ENCODE peak calls at places on chromosomes 4 and X, in four cellular contexts. One of them, this sample, is unnamed.

GRCh38 chr4:103092245-103092644 is 7.4 kb downstream of the BDH2 start:
- DNase-seq in progenitor cell of endocrine pancreas: no peak
- DNase-seq in fibroblast of mammary gland: no peak
- DNase-seq in heart left ventricle: no peak
- DNase-seq in this sample: no peak

GRCh38 chr4:77418333-77418732 is 187.3 kb upstream of the CXCL13 start:
- DNase-seq in heart left ventricle: no peak
- DNase-seq in progenitor cell of endocrine pancreas: no peak
- DNase-seq in fibroblast of mammary gland: peak
- DNase-seq in this sample: no peak

GRCh38 chrX:68098431-68098830 is 334.9 kb downstream of the OPHN1 start:
- DNase-seq in fibroblast of mammary gland: no peak
- DNase-seq in heart left ventricle: no peak
- DNase-seq in progenitor cell of endocrine pancreas: no peak
- DNase-seq in this sample: no peak

GRCh38 chrX:17009856-17010650 is 63.6 kb downstream of the REPS2 start:
- DNase-seq in heart left ventricle: no peak
- DNase-seq in fibroblast of mammary gland: no peak
- DNase-seq in progenitor cell of endocrine pancreas: no peak
- DNase-seq in this sample: no peak

GRCh38 chrX:138996268-138996667 is 284.8 kb upstream of the FGF13 start:
- DNase-seq in fibroblast of mammary gland: no peak
- DNase-seq in progenitor cell of endocrine pancreas: no peak
- DNase-seq in heart left ventricle: no peak
- DNase-seq in this sample: no peak

GRCh38 chrX:56729152-56729557 is at the start of gene NBDY:
- DNase-seq in fibroblast of mammary gland: peak
- DNase-seq in progenitor cell of endocrine pancreas: peak
- DNase-seq in heart left ventricle: peak
- DNase-seq in this sample: no peak

GRCh38 chr4:4643306-4643705 is 101.5 kb upstream of the STX18 start:
- DNase-seq in fibroblast of mammary gland: no peak
- DNase-seq in heart left ventricle: no peak
- DNase-seq in progenitor cell of endocrine pancreas: no peak
- DNase-seq in this sample: no peak

GRCh38 chr4:2832309-2832980 is 11.2 kb upstream of the ADD1 start:
- DNase-seq in progenitor cell of endocrine pancreas: no peak
- DNase-seq in fibroblast of mammary gland: no peak
- DNase-seq in heart left ventricle: no peak
- DNase-seq in this sample: peak

GRCh38 chrX:103066606-103067005 is 2.6 kb upstream of the BEX1 start:
- DNase-seq in heart left ventricle: no peak
- DNase-seq in fibroblast of mammary gland: peak
- DNase-seq in progenitor cell of endocrine pancreas: no peak
- DNase-seq in this sample: no peak

GRCh38 chr4:75087416-75087815 is 154.5 kb downstream of the PARM1 start:
- DNase-seq in heart left ventricle: no peak
- DNase-seq in fibroblast of mammary gland: no peak
- DNase-seq in progenitor cell of endocrine pancreas: no peak
- DNase-seq in this sample: no peak
- TF ChIP-seq CTCF in heart left ventricle: no peak
- TF ChIP-seq CTCF in fibroblast of mammary gland: no peak
- TF ChIP-seq CTCF in progenitor cell of endocrine pancreas: no peak
- TF ChIP-seq CTCF in this sample: no peak

GRCh38 chr4:74466242-74466641 is 21.3 kb downstream of the AREG start:
- DNase-seq in fibroblast of mammary gland: no peak
- DNase-seq in heart left ventricle: no peak
- DNase-seq in progenitor cell of endocrine pancreas: no peak
- DNase-seq in this sample: no peak
- TF ChIP-seq CTCF in fibroblast of mammary gland: no peak
- TF ChIP-seq CTCF in heart left ventricle: no peak
- TF ChIP-seq CTCF in progenitor cell of endocrine pancreas: no peak
- TF ChIP-seq CTCF in this sample: no peak

GRCh38 chr4:146243141-146243882 is 29.0 kb downstream of the REELD1 start:
- DNase-seq in progenitor cell of endocrine pancreas: no peak
- DNase-seq in heart left ventricle: peak
- DNase-seq in fibroblast of mammary gland: peak
- DNase-seq in this sample: no peak
- TF ChIP-seq CTCF in progenitor cell of endocrine pancreas: peak
- TF ChIP-seq CTCF in heart left ventricle: peak
- TF ChIP-seq CTCF in fibroblast of mammary gland: no peak
- TF ChIP-seq CTCF in this sample: peak

GRCh38 chrX:136336623-136337022 is 35.9 kb downstream of the ADGRG4 start:
- DNase-seq in progenitor cell of endocrine pancreas: no peak
- DNase-seq in heart left ventricle: no peak
- DNase-seq in fibroblast of mammary gland: peak
- DNase-seq in this sample: no peak
- TF ChIP-seq CTCF in progenitor cell of endocrine pancreas: peak
- TF ChIP-seq CTCF in heart left ventricle: no peak
- TF ChIP-seq CTCF in fibroblast of mammary gland: peak
- TF ChIP-seq CTCF in this sample: peak